ENCODE peak calls at places on chromosomes 13 and 19, in six cellular contexts. W is GM12878, S is HL-60, U is breast epithelium, V is stomach, P is vagina. Q is an unnamed sample.

GRCh38 chr19:10699650-10700335 is 1.4 kb upstream of the QTRT1 start:
- DNase-seq in S (peak), V (peak), U (no peak), P (no peak), W (peak), Q (no peak)

GRCh38 chr13:110257408-110257807 is 49.5 kb downstream of the COL4A1 start:
- DNase-seq in W (no peak), P (peak), V (no peak), U (no peak), S (no peak), Q (no peak)

GRCh38 chr13:76148926-76149325 is 512.8 kb downstream of the LMO7 start:
- DNase-seq in W (no peak), U (no peak), P (no peak), V (no peak), S (no peak), Q (no peak)

GRCh38 chr13:99285432-99286182 is 21.6 kb downstream of the GPR183 start:
- DNase-seq in S (no peak), V (no peak), P (no peak), W (no peak), U (no peak), Q (no peak)

GRCh38 chr19:47228937-47229673 is 1.9 kb downstream of the BBC3 start:
- DNase-seq in P (no peak), V (no peak), S (no peak), W (no peak), U (peak), Q (no peak)

GRCh38 chr13:26036383-26036782 is 15.4 kb downstream of the SHISA2 start:
- DNase-seq in S (no peak), P (no peak), U (no peak), W (no peak), V (no peak), Q (no peak)

GRCh38 chr19:29277107-29277506 is 64.2 kb upstream of the UQCRFS1 start:
- DNase-seq in P (no peak), U (no peak), S (peak), W (peak), V (no peak), Q (peak)

GRCh38 chr13:71851541-71851940 is 15.5 kb downstream of the DACH1 start:
- DNase-seq in U (no peak), S (no peak), V (no peak), W (no peak), P (no peak), Q (no peak)

GRCh38 chr13:30978981-30979956 is 46.8 kb downstream of the TEX26 start:
- DNase-seq in U (no peak), V (peak), S (peak), P (no peak), W (no peak), Q (no peak)

GRCh38 chr13:108917581-108917980 is 288.2 kb downstream of the MYO16 start:
- DNase-seq in P (no peak), U (no peak), W (no peak), S (no peak), V (no peak), Q (no peak)

GRCh38 chr13:46612258-46612657 is 59.3 kb downstream of the LRCH1 start:
- DNase-seq in S (no peak), V (no peak), P (no peak), W (no peak), U (no peak), Q (no peak)

GRCh38 chr13:30804474-30804873 is 69.1 kb downstream of the ALOX5AP start:
- DNase-seq in W (no peak), P (no peak), V (no peak), U (no peak), S (no peak), Q (no peak)

GRCh38 chr13:21436582-21436981 is 22.5 kb downstream of the ZDHHC20 start:
- DNase-seq in W (no peak), U (no peak), S (no peak), V (no peak), P (no peak), Q (no peak)

GRCh38 chr13:29000802-29001201 is 180.7 kb downstream of the MTUS2 start:
- DNase-seq in V (no peak), P (no peak), U (no peak), W (no peak), S (no peak), Q (no peak)

GRCh38 chr13:75803982-75804381 is 167.9 kb downstream of the LMO7 start:
- DNase-seq in U (no peak), P (no peak), W (no peak), S (no peak), V (no peak), Q (no peak)

GRCh38 chr13:76764429-76764828 is 121.8 kb downstream of the KCTD12 start:
- DNase-seq in S (peak), P (no peak), U (no peak), W (no peak), V (no peak), Q (no peak)

GRCh38 chr13:32224916-32225315 is 90.2 kb downstream of the ZAR1L start:
- DNase-seq in P (no peak), W (no peak), S (no peak), V (no peak), U (no peak), Q (no peak)

GRCh38 chr13:20360835-20361412 is 128.8 kb upstream of the GJB6 start:
- DNase-seq in P (no peak), V (no peak), U (no peak), W (no peak), S (no peak), Q (no peak)

GRCh38 chr19:21705393-21705792 is 62.0 kb downstream of the ZNF100 start:
- DNase-seq in P (no peak), W (no peak), S (no peak), V (no peak), U (no peak), Q (no peak)

GRCh38 chr19:40190891-40191835 is at the start of gene MAP3K10:
- DNase-seq in W (peak), U (no peak), P (no peak), V (peak), S (peak), Q (peak)

GRCh38 chr13:44312898-44313551 is 60.6 kb upstream of the SERP2 start:
- DNase-seq in S (no peak), U (no peak), W (no peak), P (peak), V (no peak), Q (no peak)

GRCh38 chr19:18308051-18308947 is 14.6 kb downstream of the LSM4 start:
- DNase-seq in S (no peak), U (no peak), W (no peak), V (no peak), P (no peak), Q (no peak)

GRCh38 chr13:42047561-42048322 is 706 bp upstream of the DGKH start:
- DNase-seq in U (peak), V (peak), S (peak), W (peak), P (no peak), Q (peak)

GRCh38 chr13:33006646-33007045 is 9.6 kb upstream of the KL start:
- DNase-seq in W (no peak), S (no peak), P (no peak), U (no peak), V (no peak), Q (no peak)

GRCh38 chr19:743168-743687 is 7.7 kb upstream of the MISP start:
- DNase-seq in V (peak), W (no peak), P (no peak), S (no peak), U (no peak), Q (no peak)

GRCh38 chr19:10352764-10353671 is 13.6 kb upstream of the ICAM3 start:
- DNase-seq in V (no peak), U (no peak), P (peak), W (no peak), S (no peak), Q (peak)

GRCh38 chr19:3801412-3802096 is 15.4 kb upstream of the MATK start:
- DNase-seq in V (peak), U (peak), S (no peak), P (no peak), W (no peak), Q (no peak)
- TF ChIP-seq POLR2AphosphoS5 in V (no peak), U (no peak), S (no peak), P (no peak), W (no peak), Q (no peak)

GRCh38 chr19:19459707-19460251 is 54.3 kb downstream of the GATAD2A start:
- DNase-seq in S (peak), P (no peak), W (no peak), U (no peak), V (peak), Q (no peak)

GRCh38 chr19:19461306-19461670 is 54.1 kb downstream of the TSSK6 start:
- DNase-seq in W (no peak), P (no peak), S (no peak), V (no peak), U (no peak), Q (no peak)

GRCh38 chr19:19460258-19460731 is 54.8 kb downstream of the GATAD2A start:
- DNase-seq in P (no peak), U (no peak), V (no peak), W (no peak), S (peak), Q (no peak)

GRCh38 chr19:19461671-19462622 is 53.4 kb downstream of the TSSK6 start:
- DNase-seq in W (no peak), V (peak), P (no peak), S (no peak), U (no peak), Q (no peak)

GRCh38 chr19:19460761-19461265 is 54.5 kb downstream of the TSSK6 start:
- DNase-seq in P (no peak), V (peak), U (peak), W (no peak), S (no peak), Q (no peak)
- TF ChIP-seq POLR2AphosphoS5 in P (no peak), V (peak), U (no peak), W (no peak), S (no peak), Q (no peak)

GRCh38 chr13:73943137-73943964 is 190.9 kb downstream of the KLF12 start:
- DNase-seq in U (no peak), S (no peak), V (no peak), W (no peak), P (no peak), Q (no peak)

GRCh38 chr13:73945371-73945770 is 188.8 kb downstream of the KLF12 start:
- DNase-seq in S (no peak), V (no peak), W (no peak), P (no peak), U (no peak), Q (no peak)

GRCh38 chr13:73948848-73949529 is 185.2 kb downstream of the KLF12 start:
- DNase-seq in S (no peak), P (no peak), V (no peak), U (no peak), W (no peak), Q (no peak)

GRCh38 chr13:73943965-73944233 is 190.3 kb downstream of the KLF12 start:
- DNase-seq in V (no peak), U (no peak), S (no peak), P (no peak), W (no peak), Q (no peak)

DNA sequence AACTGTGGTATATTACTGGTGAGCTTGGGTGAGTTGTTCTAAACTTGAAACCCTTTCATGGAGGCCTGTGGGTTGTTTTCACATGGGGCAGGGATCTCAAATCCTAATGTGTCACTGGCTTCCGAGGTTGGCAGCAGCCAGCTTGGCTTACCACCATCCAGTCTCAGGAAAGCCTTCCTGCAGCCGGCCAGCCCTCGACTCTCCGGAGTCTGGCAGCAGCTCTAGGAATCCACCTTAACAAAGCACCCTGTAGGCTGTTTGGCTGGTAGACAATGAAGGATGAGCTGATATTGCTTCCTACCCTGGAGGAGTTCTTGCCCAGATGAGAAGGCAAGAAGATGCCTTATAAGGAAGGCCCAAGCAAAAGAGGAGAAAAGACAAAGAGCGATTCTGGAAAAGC is 188.3 kb downstream of the KLF12 start:
- DNase-seq in S (no peak), P (no peak), U (peak), V (no peak), W (no peak), Q (no peak)
- TF ChIP-seq POLR2AphosphoS5 in S (no peak), P (no peak), U (no peak), V (no peak), W (no peak), Q (no peak)

DNA sequence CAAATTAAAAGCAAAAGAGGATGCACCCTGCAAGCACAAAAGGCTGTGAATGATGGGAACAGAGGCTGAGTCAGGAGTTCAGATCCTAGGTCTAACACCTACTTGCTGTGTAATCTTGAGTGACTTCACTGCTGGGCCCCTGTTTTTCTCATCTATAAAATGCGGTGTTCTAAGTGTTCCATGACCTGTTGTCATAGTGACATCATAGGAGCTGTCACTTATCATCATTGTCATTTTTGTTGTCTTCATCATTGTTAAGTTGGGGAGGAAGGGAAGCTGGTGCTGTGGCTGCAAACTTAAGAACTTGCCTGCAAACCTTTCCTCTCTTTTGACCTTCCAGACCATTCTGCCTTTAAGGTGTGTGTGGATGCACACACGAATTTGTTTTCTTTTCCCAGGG is 20.6 kb downstream of the ACSBG2 start:
- DNase-seq in P (no peak), V (no peak), W (no peak), S (no peak), U (no peak), Q (no peak)
- TF ChIP-seq POLR2AphosphoS5 in P (no peak), V (no peak), W (no peak), S (no peak), U (no peak), Q (no peak)

Q was measured in GM12892.